ENCODE peak calls at places on chromosome 9, in six cellular contexts. Y is MV-4-11; K is Karpas-422; R is EL; X is activated naive CD4-positive, alpha-beta T cell treated with anti-CD3 and anti-CD28 coated beads, Interleukin-2, amount 50 U/mL, for 72 hours; F is skeletal muscle cell. O is an unnamed sample.

GRCh38 chr9:124535846-124536245 is 28.6 kb upstream of the NR5A1 start:
- DNase-seq in K (no peak), Y (no peak), R (no peak), F (no peak), X (no peak), O (no peak)

GRCh38 chr9:38142201-38142600 is 73.2 kb upstream of the SHB start:
- DNase-seq in F (peak), X (no peak), R (peak), K (no peak), Y (no peak), O (no peak)

GRCh38 chr9:77014597-77015263 is 4.7 kb upstream of the FOXB2 start:
- DNase-seq in F (no peak), X (peak), K (no peak), Y (no peak), R (no peak), O (no peak)

GRCh38 chr9:76651114-76651697 is 113.0 kb upstream of the PCA3 start:
- DNase-seq in X (no peak), Y (peak), R (no peak), K (no peak), F (no peak), O (no peak)

GRCh38 chr9:101037433-101037832 is 8.9 kb downstream of the PLPPR1 start:
- DNase-seq in R (no peak), K (no peak), Y (no peak), X (no peak), F (no peak), O (no peak)

GRCh38 chr9:106648799-106649198 is 214.2 kb upstream of the ZNF462 start:
- DNase-seq in Y (no peak), X (no peak), K (peak), R (no peak), F (no peak), O (peak)

GRCh38 chr9:126591922-126592321 is 21.8 kb upstream of the LMX1B start:
- DNase-seq in Y (no peak), K (no peak), X (no peak), F (no peak), R (no peak), O (no peak)

GRCh38 chr9:110575169-110575568 is 4.4 kb downstream of the SVEP1 start:
- DNase-seq in F (no peak), R (no peak), Y (no peak), X (no peak), K (no peak), O (peak)

GRCh38 chr9:115957571-115957970 is 196.0 kb upstream of the PAPPA start:
- DNase-seq in F (no peak), K (no peak), Y (no peak), X (no peak), R (no peak), O (no peak)

O was measured in cerebellum.